ENCODE peak calls at places on chromosome X, in seven cellular contexts. T is bronchial epithelial cell, V is prostate gland, Q is heart left ventricle, A is Calu3, Z is OCI-LY7, N is glutamatergic neuron. H is an unnamed sample.

GRCh38 chrX:8044861-8045434 is 117.7 kb upstream of the PNPLA4 start:
- DNase-seq in N (no peak), V (no peak), T (no peak), Z (no peak), A (no peak), Q (no peak), H (peak; percentile 6)

GRCh38 chrX:15686818-15687685 is 22.4 kb upstream of the CLTRN start:
- DNase-seq in V (peak; percentile 41), Z (peak; percentile 63), A (peak; percentile 58), T (peak; percentile 43), Q (no peak), N (peak; percentile 20), H (peak; percentile 58)

GRCh38 chrX:83516597-83516996 is 8.5 kb downstream of the POU3F4 start:
- DNase-seq in A (no peak), Z (no peak), Q (no peak), V (no peak), T (no peak), N (no peak), H (no peak)

GRCh38 chrX:88072339-88073030 is 554.9 kb downstream of the KLHL4 start:
- DNase-seq in A (no peak), V (no peak), N (no peak), T (no peak), Q (no peak), Z (no peak), H (no peak)

GRCh38 chrX:49276671-49277519 is 7.3 kb downstream of the PPP1R3F start:
- DNase-seq in T (no peak), Z (no peak), A (no peak), N (no peak), Q (no peak), V (no peak), H (no peak)

GRCh38 chrX:19611636-19612376 is 96.5 kb upstream of the MAP3K15 start:
- DNase-seq in N (no peak), V (no peak), Q (no peak), T (no peak), Z (peak; percentile 34), A (no peak), H (no peak)

GRCh38 chrX:63754860-63755579 is 30.0 kb downstream of the ARHGEF9 start:
- DNase-seq in V (peak; percentile 90), Z (peak; percentile 90), T (peak; percentile 83), N (peak; percentile 84), Q (peak; percentile 95), A (peak; percentile 91), H (peak; percentile 96)

GRCh38 chrX:70255452-70255851 is 4.6 kb downstream of the P2RY4 start:
- DNase-seq in Z (no peak), Q (no peak), A (no peak), V (no peak), T (no peak), N (no peak), H (no peak)

GRCh38 chrX:13717697-13718483 is 16.5 kb downstream of the TRAPPC2 start:
- DNase-seq in Q (no peak), A (no peak), Z (no peak), T (no peak), N (no peak), V (no peak), H (peak; percentile 69)

GRCh38 chrX:1392376-1393130 is 640 bp upstream of the SLC25A6 start:
- DNase-seq in V (peak; percentile 65), A (peak; percentile 53), N (peak; percentile 70), Q (peak; percentile 81), Z (peak; percentile 69), T (peak; percentile 23), H (peak; percentile 75)

GRCh38 chrX:153773218-153773611 is 7.6 kb upstream of the SRPK3 start:
- DNase-seq in Z (no peak), A (no peak), V (no peak), N (peak; percentile 5), T (no peak), Q (peak; percentile 21), H (no peak)

GRCh38 chrX:31091819-31092218 is 20.0 kb upstream of the FTHL17 start:
- DNase-seq in Z (no peak), Q (no peak), V (no peak), A (no peak), N (no peak), T (peak; percentile 26), H (no peak)

GRCh38 chrX:123263246-123263757 is 79.2 kb downstream of the GRIA3 start:
- DNase-seq in Q (no peak), Z (no peak), N (no peak), V (no peak), A (no peak), T (no peak), H (no peak)

GRCh38 chrX:12149670-12150407 is 11.6 kb downstream of the FRMPD4 start:
- DNase-seq in T (peak; percentile 89), A (no peak), Z (no peak), Q (no peak), N (no peak), V (no peak), H (no peak)

GRCh38 chrX:53153581-53153980 is 59.6 kb downstream of the KANTR start:
- DNase-seq in N (no peak), Z (no peak), T (no peak), Q (no peak), V (no peak), A (no peak), H (no peak)

GRCh38 chrX:149699761-149700160 is 12.1 kb upstream of the MAGEA11 start:
- DNase-seq in Z (peak; percentile 1), Q (no peak), T (no peak), N (no peak), V (no peak), A (no peak), H (no peak)

GRCh38 chrX:48892896-48893295 is 4.7 kb downstream of the TIMM17B start:
- DNase-seq in T (no peak), Q (no peak), V (no peak), N (no peak), Z (no peak), A (no peak), H (no peak)

GRCh38 chrX:53456254-53456653 is 22.1 kb upstream of the HSD17B10 start:
- DNase-seq in V (no peak), N (no peak), A (no peak), Q (no peak), Z (no peak), T (peak; percentile 83), H (no peak)

GRCh38 chrX:1093112-1093511 is 119.3 kb downstream of the CRLF2 start:
- DNase-seq in Q (no peak), A (no peak), V (no peak), T (no peak), N (peak; percentile 44), Z (no peak), H (no peak)

GRCh38 chrX:14948701-14949100 is 75.5 kb downstream of the MOSPD2 start:
- DNase-seq in V (no peak), T (peak; percentile 30), Z (no peak), N (no peak), Q (no peak), A (no peak), H (no peak)

GRCh38 chrX:45322820-45323219 is 122.1 kb upstream of the DIPK2B start:
- DNase-seq in N (no peak), Q (no peak), Z (no peak), V (no peak), A (no peak), T (peak; percentile 45), H (peak; percentile 59)

GRCh38 chrX:22234380-22234779 is 38.3 kb upstream of the CBLL2 start:
- DNase-seq in T (no peak), A (no peak), N (no peak), Z (no peak), V (no peak), Q (no peak), H (no peak)

GRCh38 chrX:139120760-139121159 is 409.2 kb upstream of the FGF13 start:
- DNase-seq in A (no peak), V (no peak), N (no peak), T (peak; percentile 40), Q (no peak), Z (no peak), H (peak; percentile 6)

GRCh38 chrX:147476008-147476407 is 435.7 kb upstream of the FMR1 start:
- DNase-seq in N (peak; percentile 13), T (peak; percentile 0), V (no peak), A (peak; percentile 8), Z (no peak), Q (no peak), H (no peak)
- TF ChIP-seq CTCF in N (peak; percentile 18), T (no peak), V (no peak), A (no peak), Z (peak; percentile 63), Q (no peak), H (no peak)

GRCh38 chrX:107107459-107107858 is 11.2 kb downstream of the RBM41 start:
- DNase-seq in Z (no peak), A (no peak), Q (no peak), V (no peak), T (peak; percentile 19), N (no peak), H (no peak)

DNA sequence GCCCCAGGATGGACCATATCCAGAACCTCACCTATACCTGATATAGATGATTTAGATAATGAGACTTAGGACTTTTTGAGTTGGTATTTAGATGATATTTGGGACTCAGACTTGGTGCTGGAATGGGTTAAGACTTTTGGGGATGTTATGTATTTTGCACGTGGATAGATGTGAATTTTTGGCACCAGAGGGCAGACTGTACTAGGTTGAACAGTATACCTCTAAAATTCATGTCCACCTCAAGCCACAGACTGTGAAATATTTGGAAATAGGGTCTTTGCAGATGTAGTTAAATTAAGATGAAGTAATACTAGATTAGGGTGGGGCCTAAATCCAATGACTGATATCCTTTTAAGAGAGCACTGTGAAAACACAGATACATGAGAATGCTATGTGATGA is 15.6 kb downstream of the RBM41 start:
- DNase-seq in N (no peak), Q (no peak), T (peak; percentile 6), V (no peak), Z (no peak), A (peak; percentile 2), H (peak; percentile 6)
- TF ChIP-seq CTCF in N (no peak), Q (no peak), T (peak; percentile 6), V (no peak), Z (peak; percentile 30), A (no peak), H (peak; percentile 17)

GRCh38 chrX:38220024-38220935 is at the start of gene SRPX:
- DNase-seq in A (peak; percentile 64), Q (peak; percentile 71), N (peak; percentile 50), T (peak; percentile 17), V (peak; percentile 6), Z (no peak), H (peak; percentile 53)
- TF ChIP-seq CTCF in A (peak; percentile 39), Q (no peak), N (peak; percentile 21), T (peak; percentile 35), V (peak; percentile 23), Z (no peak), H (peak; percentile 43)

DNA sequence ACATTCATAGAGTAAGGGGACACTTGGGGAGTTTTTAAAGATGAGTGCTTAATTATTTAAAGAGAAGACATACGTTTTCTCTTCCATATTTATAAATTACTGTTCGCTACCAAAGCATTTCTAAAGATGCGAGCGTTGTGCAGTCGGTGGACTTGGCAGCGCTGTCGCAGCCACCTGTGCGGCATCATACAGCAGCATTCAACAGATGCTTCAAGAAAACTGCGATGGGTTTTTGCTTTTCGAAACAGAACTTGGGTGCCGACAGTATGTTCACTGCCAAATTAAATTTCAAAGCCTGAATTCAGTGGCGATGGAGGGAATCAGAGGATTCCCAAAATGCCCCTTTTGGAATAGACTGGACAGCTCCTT is 1.6 kb upstream of the HTR2C start:
- DNase-seq in A (no peak), T (no peak), Z (no peak), V (no peak), Q (no peak), N (no peak), H (no peak)
- TF ChIP-seq CTCF in A (no peak), T (no peak), Z (no peak), V (no peak), Q (no peak), N (no peak), H (no peak)

GRCh38 chrX:118847676-118848075 is 24.1 kb downstream of the ZCCHC12 start:
- DNase-seq in Q (no peak), V (peak; percentile 25), A (peak; percentile 24), Z (peak; percentile 41), T (peak; percentile 33), N (no peak), H (peak; percentile 52)
- TF ChIP-seq CTCF in Q (peak; percentile 59), V (peak; percentile 67), A (peak; percentile 38), Z (peak; percentile 78), T (peak; percentile 42), N (peak; percentile 53), H (peak; percentile 62)